ENCODE peak calls at places on chromosomes 3 and 15, in four cellular contexts. O is pancreas, Z is transverse colon, P is GM10248. N is an unnamed sample.

GRCh38 chr3:161567962-161568361 is 71.4 kb downstream of the OTOL1 start:
- DNase-seq in Z (no peak), O (no peak), P (no peak), N (no peak)

GRCh38 chr3:172152869-172153268 is 113.5 kb downstream of the FNDC3B start:
- DNase-seq in O (no peak), Z (no peak), P (no peak), N (no peak)

GRCh38 chr3:140050977-140051957 is 116.3 kb downstream of the CLSTN2 start:
- DNase-seq in P (no peak), Z (no peak), O (no peak), N (no peak)

GRCh38 chr15:56629133-56629532 is 104.2 kb downstream of the ZNF280D start:
- DNase-seq in O (no peak), P (no peak), Z (no peak), N (no peak)

GRCh38 chr3:178100881-178101280 is 435.4 kb upstream of the KCNMB2 start:
- DNase-seq in Z (no peak), P (no peak), O (no peak), N (no peak)

GRCh38 chr15:77516786-77517185 is 96.1 kb downstream of the HMG20A start:
- DNase-seq in P (no peak), O (no peak), Z (no peak), N (peak)

GRCh38 chr15:85407421-85408269 is 27.2 kb downstream of the AKAP13 start:
- DNase-seq in Z (no peak), P (no peak), O (peak), N (no peak)

GRCh38 chr3:179446501-179446900 is 4.8 kb downstream of the GNB4 start:
- DNase-seq in Z (no peak), P (no peak), O (no peak), N (no peak)

GRCh38 chr3:128584412-128585020 is 66.1 kb downstream of the RPN1 start:
- DNase-seq in O (peak), Z (peak), P (no peak), N (peak)

DNA sequence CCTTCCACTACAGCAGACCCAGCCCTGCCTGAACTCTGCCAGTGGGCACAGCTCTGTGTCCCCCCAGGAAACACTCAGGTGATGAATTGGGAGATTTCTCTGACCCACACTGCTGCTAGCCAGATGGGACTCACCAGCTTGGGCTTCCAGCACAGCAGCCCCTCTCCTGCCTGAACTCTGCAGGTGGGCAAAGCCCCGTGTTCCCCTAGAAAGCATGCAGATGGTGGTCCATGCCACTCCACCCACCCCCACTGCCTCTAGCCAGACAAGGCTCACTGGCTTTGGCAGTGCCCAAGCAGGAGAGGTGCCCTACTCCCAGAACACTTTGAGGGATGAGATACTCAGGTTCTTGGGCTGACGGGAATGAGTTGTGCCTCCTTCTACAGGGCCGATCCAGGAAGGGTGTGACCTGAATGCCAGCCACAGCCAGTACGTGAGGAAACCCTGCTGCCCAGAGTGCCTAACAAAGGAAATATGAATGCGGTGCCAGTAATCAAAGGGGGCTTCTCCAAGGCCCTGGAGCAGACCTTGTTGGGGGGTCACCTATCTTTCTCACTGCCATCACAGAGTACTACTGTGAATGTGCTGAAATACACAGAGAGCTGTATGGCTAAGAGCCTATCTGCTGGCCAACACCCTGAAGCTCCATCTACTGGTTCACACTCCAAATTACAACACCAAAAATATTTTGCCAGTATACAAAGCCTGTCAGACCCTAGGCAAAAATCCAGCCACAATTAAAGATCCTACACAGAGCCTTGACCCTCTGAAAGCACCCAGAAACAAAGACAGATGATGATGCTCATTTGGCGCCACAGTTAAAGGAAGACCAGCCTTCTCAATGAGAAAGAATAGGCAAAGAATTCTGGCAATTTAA is 61.9 kb downstream of the BTLA start:
- DNase-seq in P (peak), Z (no peak), O (no peak), N (no peak)
- TF ChIP-seq CTCF in P (peak), Z (peak), O (no peak), N (peak)

GRCh38 chr3:196317702-196318467 is at the start of gene DYNLT2B:
- DNase-seq in Z (peak), O (peak), P (peak), N (peak)
- TF ChIP-seq CTCF in Z (no peak), O (no peak), P (no peak), N (no peak)

GRCh38 chr15:83657549-83657948 is 3.6 kb downstream of the ADAMTSL3 start:
- DNase-seq in O (no peak), P (no peak), Z (no peak), N (no peak)
- TF ChIP-seq CTCF in O (peak), P (peak), Z (no peak), N (peak)

GRCh38 chr3:189272500-189273119 is 100.8 kb downstream of the TPRG1 start:
- DNase-seq in Z (no peak), P (no peak), O (no peak), N (no peak)
- TF ChIP-seq CTCF in Z (peak), P (peak), O (no peak), N (no peak)

GRCh38 chr3:188832961-188833615 is 338.7 kb upstream of the TPRG1 start:
- DNase-seq in P (no peak), O (no peak), Z (no peak), N (no peak)

GRCh38 chr3:188832146-188832545 is 339.6 kb upstream of the TPRG1 start:
- DNase-seq in Z (no peak), P (no peak), O (no peak), N (no peak)

GRCh38 chr3:188829577-188829976 is 342.2 kb upstream of the TPRG1 start:
- DNase-seq in O (no peak), P (no peak), Z (no peak), N (no peak)

GRCh38 chr3:188827593-188827992 is 344.2 kb upstream of the TPRG1 start:
- DNase-seq in P (no peak), Z (no peak), O (no peak), N (no peak)

DNA sequence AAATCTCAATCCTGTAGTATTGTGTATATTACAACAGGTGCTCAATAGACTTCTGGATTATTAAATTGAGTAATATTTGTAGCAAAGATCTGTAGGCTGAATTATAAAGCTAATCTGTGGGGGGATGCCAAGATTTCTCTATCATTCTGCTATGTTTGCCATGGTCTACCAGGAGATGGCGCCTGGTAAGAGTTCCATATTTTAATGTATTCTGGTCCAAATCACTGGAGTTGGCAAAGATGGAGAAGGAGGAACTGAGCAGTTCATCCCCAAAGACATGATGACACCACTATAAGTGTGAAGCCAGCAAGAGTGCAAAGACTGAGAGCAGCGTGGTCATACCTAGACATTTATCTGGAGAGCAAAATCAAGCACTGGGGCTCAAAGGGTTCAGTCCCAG is 340.8 kb upstream of the TPRG1 start:
- DNase-seq in O (no peak), Z (no peak), P (no peak), N (no peak)
- TF ChIP-seq CTCF in O (no peak), Z (no peak), P (no peak), N (peak)

DNA sequence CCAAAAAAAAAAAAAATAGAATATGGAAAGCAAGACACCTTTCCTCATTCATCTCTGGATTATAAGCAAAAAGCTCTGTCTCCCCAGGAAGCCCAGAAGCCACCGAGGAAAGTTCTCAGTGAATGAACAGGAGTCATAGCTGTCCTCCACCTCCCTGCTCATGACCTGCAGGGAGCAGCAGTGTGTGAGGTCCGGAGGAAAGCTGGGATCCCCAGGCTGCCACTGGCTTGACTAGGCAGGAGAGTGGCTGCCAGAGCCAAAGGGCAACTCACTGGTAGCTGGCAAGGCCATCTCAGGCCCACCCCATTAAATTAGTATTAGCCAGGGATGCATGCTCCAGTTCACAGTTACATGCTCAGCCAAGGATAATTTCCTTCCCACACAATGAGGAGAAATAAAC is 191.6 kb upstream of the STT3B start:
- DNase-seq in P (no peak), O (no peak), Z (no peak), N (no peak)
- TF ChIP-seq CTCF in P (no peak), O (no peak), Z (no peak), N (no peak)

GRCh38 chr3:148833223-148833622 is 5.6 kb downstream of the CPB1 start:
- DNase-seq in O (no peak), P (no peak), Z (no peak), N (no peak)

GRCh38 chr3:148829926-148830325 is 2.3 kb downstream of the CPB1 start:
- DNase-seq in Z (no peak), P (no peak), O (no peak), N (no peak)

GRCh38 chr3:148827585-148827984 is at the start of gene CPB1:
- DNase-seq in Z (no peak), P (no peak), O (peak), N (no peak)
- TF ChIP-seq CTCF in Z (no peak), P (no peak), O (no peak), N (no peak)

GRCh38 chr3:142844339-142844977 is 44.4 kb downstream of the PCOLCE2 start:
- DNase-seq in O (no peak), Z (no peak), P (peak), N (no peak)
- TF ChIP-seq CTCF in O (no peak), Z (peak), P (peak), N (peak)

GRCh38 chr15:82677720-82678323 is 30.7 kb upstream of the CPEB1 start:
- DNase-seq in P (no peak), Z (no peak), O (no peak), N (peak)

GRCh38 chr15:82679626-82680199 is 30.0 kb downstream of the AP3B2 start:
- DNase-seq in O (no peak), Z (no peak), P (no peak), N (no peak)

GRCh38 chr15:82674873-82675272 is 27.7 kb upstream of the CPEB1 start:
- DNase-seq in Z (no peak), O (no peak), P (no peak), N (no peak)

GRCh38 chr15:82681371-82681770 is 28.3 kb downstream of the AP3B2 start:
- DNase-seq in P (no peak), O (no peak), Z (no peak), N (peak)

GRCh38 chr15:82680200-82681102 is 29.2 kb downstream of the AP3B2 start:
- DNase-seq in O (peak), Z (peak), P (peak), N (peak)
- TF ChIP-seq CTCF in O (no peak), Z (peak), P (peak), N (peak)

GRCh38 chr3:4506559-4507009 is 13.4 kb downstream of the ITPR1 start:
- DNase-seq in O (no peak), Z (no peak), P (no peak), N (no peak)
- TF ChIP-seq CTCF in O (no peak), Z (no peak), P (no peak), N (no peak)